ENCODE peak calls at places on chromosome 9, in five cellular contexts. M is stomach, N is HCT116, X is sigmoid colon, S is HepG2. J is an unnamed sample.

GRCh38 chr9:81028504-81028903 is 660.8 kb downstream of the TLE1 start:
- DNase-seq in N (peak; percentile 42), M (no peak), X (no peak), S (peak; percentile 18), J (no peak)

GRCh38 chr9:99595796-99596195 is 225.9 kb upstream of the NR4A3 start:
- DNase-seq in N (no peak), M (no peak), S (no peak), X (no peak), J (peak; percentile 76)

GRCh38 chr9:136225748-136226679 is 19.6 kb downstream of the QSOX2 start:
- DNase-seq in X (no peak), N (peak; percentile 46), S (peak; percentile 44), M (peak; percentile 74), J (peak; percentile 78)

GRCh38 chr9:108727580-108728056 is 128.2 kb downstream of the ACTL7B start:
- DNase-seq in N (no peak), S (peak; percentile 57), M (no peak), X (peak; percentile 73), J (peak; percentile 32)

GRCh38 chr9:92564982-92565381 is 29.2 kb upstream of the ECM2 start:
- DNase-seq in M (no peak), X (no peak), S (no peak), N (no peak), J (no peak)

GRCh38 chr9:112487799-112488345 is 1.2 kb downstream of the KIAA1958 start:
- DNase-seq in S (no peak), N (no peak), M (no peak), X (no peak), J (no peak)

GRCh38 chr9:34463098-34463900 is 4.7 kb downstream of the DNAI1 start:
- DNase-seq in S (no peak), X (no peak), M (no peak), N (peak; percentile 37), J (no peak)

GRCh38 chr9:137515338-137515724 is 34.9 kb downstream of the PNPLA7 start:
- DNase-seq in M (no peak), N (no peak), S (no peak), X (no peak), J (no peak)

GRCh38 chr9:79390077-79390673 is 181.6 kb upstream of the TLE4 start:
- DNase-seq in X (no peak), S (no peak), M (no peak), N (no peak), J (no peak)

GRCh38 chr9:15373201-15373530 is 49.5 kb upstream of the SNAPC3 start:
- DNase-seq in S (no peak), N (no peak), M (no peak), X (no peak), J (no peak)

GRCh38 chr9:37187269-37187668 is 66.9 kb downstream of the ZCCHC7 start:
- DNase-seq in S (no peak), M (no peak), X (no peak), N (no peak), J (no peak)

GRCh38 chr9:81118416-81118815 is 570.9 kb downstream of the TLE1 start:
- DNase-seq in N (no peak), M (no peak), S (no peak), X (no peak), J (peak; percentile 65)

GRCh38 chr9:214488-215448 is at the start of gene DOCK8:
- DNase-seq in N (peak; percentile 35), S (peak; percentile 31), M (peak; percentile 83), X (peak; percentile 76), J (peak; percentile 60)

GRCh38 chr9:136107155-136107952 is 11.3 kb downstream of the TMEM250 start:
- DNase-seq in N (no peak), X (no peak), M (peak; percentile 76), S (no peak), J (no peak)

GRCh38 chr9:676780-677458 is 164.6 kb upstream of the DMRT1 start:
- DNase-seq in M (no peak), X (no peak), N (no peak), S (peak; percentile 86), J (no peak)

GRCh38 chr9:90555351-90556057 is 87.1 kb downstream of the DIRAS2 start:
- DNase-seq in N (no peak), X (no peak), S (peak; percentile 9), M (no peak), J (no peak)

GRCh38 chr9:121362813-121363585 is 7.1 kb downstream of the STOM start:
- DNase-seq in S (no peak), M (no peak), N (no peak), X (no peak), J (peak; percentile 21)
- TF ChIP-seq POLR2AphosphoS5 in S (no peak), M (peak; percentile 48), N (no peak), X (peak; percentile 63), J (no peak)

DNA sequence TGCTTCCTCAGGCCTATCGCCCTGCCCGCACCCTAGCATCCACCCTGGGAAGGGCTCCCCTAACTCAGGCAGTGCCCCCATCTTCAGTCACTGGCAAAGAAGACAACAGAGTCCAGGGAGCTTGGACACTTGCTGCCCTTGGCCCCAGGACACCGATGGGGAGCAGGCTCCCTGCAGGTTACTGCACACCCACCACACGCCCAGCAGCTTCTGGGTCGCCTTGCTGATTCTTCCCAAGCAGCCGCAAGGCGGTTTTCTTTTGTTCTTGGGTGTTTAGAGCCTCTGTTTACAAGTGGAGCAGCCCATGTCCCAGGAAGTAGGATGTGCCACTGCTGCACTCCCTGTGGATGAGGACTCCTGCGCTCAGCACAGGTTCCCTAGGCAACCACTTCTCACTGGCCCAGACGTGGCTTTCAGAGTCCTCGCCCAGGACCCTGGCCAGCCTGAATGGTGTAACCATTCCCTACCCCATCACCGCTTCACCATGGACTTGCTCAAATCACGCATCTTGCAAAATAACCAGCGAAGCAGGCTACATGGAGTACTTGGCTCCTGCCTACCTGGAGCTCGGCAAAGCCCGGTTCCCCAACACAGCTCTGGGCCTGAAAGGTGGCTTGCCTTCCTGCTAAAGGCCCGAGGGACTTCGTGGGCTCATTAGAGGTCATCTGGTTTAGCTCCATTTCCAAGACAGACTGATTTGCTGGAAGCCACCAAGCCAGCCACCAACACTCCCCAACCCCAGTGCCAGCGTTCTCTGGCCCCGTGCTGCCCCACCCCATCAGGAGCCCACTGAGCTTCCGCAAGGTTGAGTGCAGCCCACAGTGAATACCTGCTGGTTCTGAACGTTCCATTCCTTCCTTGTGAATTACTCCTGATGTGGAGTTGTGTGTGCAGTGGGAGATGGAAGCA is 60.0 kb downstream of the PSMB7 start:
- DNase-seq in X (no peak), S (no peak), N (no peak), M (no peak), J (no peak)
- TF ChIP-seq POLR2AphosphoS5 in X (no peak), S (no peak), N (no peak), M (no peak), J (peak; percentile 27)

GRCh38 chr9:129482521-129483466 is 138.1 kb downstream of the C9orf50 start:
- DNase-seq in S (no peak), M (peak; percentile 92), X (peak; percentile 96), N (no peak), J (no peak)

GRCh38 chr9:129481424-129481823 is 139.5 kb downstream of the C9orf50 start:
- DNase-seq in M (no peak), N (no peak), X (no peak), S (no peak), J (no peak)

GRCh38 chr9:129483467-129484324 is 137.2 kb downstream of the C9orf50 start:
- DNase-seq in N (peak; percentile 72), X (peak; percentile 98), S (no peak), M (peak; percentile 85), J (no peak)

GRCh38 chr9:129480705-129481104 is 140.2 kb downstream of the C9orf50 start:
- DNase-seq in M (no peak), S (no peak), X (no peak), N (no peak), J (no peak)

DNA sequence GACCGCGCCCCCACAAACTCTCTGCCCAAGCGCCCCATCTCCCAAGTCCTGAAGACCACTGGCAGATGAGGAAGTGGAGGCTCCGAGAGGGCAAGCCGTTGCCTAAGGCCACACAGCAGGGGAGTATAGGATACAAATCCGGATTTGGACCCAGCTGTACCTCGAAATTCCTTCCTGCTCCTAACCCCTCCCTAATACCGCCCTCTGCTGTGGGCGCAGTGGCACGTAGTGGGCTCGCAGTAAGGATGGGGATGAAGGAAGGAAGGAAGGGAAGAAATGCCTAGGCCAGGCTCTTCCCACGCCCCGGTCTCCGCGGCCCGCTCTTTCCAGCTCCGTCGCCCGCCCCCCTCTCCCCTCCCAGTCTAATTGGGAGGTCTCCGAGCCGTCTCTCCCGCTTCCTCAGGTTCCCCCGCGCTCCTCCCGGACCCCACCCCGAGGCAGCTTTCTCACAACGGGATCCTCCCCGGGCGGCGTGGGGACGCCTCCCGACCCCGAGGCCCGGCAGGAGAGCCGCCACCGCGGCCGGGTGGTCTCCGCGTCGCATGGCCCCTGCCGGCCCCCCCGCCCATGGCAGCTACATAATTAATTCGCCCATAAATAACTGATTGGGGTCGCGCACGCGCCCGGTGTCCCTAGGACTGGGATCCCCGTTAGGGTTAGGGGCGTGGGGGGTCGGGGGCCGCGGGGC is 138.9 kb downstream of the C9orf50 start:
- DNase-seq in N (no peak), M (no peak), S (no peak), X (no peak), J (no peak)
- TF ChIP-seq POLR2AphosphoS5 in N (peak; percentile 67), M (peak; percentile 40), S (no peak), X (peak; percentile 34), J (no peak)

DNA sequence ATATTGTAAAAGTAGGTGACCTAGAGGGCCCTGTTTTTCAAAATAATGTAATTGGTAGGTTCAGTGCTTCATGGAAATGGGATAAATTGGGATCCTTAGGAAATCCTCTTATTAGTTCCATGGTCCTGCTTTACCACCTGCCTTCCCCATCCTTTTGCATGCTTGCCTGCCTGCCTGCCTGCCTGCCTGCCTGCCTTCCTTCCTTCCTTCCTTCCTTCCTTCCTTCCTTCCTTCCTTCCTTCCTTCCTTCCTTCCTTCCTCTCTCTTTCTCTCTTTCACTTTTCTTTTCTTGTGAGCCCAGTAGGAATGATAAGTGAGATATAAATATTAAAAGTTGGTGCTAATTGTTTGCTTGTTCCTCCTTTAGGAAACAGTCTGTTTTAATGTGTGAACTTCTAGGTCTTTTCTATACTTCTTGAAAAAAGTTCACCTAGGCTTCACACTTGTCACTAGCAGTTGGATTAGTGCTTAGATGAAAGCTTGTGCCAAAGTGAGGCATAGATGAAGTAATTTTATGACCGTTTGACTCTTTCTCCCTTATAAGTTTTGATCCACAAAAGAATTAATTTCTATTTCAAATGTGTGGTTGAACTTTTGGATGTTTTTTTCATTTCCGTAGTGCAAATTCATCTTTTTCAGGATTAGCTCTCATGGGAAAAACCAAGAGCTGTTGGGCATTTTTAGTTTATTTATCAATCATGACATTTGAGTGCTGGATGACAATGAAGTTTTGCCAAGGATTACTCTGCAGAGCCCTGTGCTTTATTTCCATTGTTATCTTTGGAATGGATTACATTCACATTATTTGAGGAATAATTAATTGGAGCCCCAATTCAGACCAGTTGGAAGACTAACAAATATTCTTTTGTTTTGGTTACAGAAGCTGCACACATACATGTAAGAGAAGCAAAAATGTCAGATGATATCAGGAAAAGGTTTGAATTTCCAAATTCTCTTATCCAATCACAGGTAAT is 30.7 kb downstream of the FOCAD start:
- DNase-seq in X (no peak), N (no peak), S (no peak), M (no peak), J (no peak)
- TF ChIP-seq POLR2AphosphoS5 in X (no peak), N (no peak), S (no peak), M (no peak), J (no peak)

DNA sequence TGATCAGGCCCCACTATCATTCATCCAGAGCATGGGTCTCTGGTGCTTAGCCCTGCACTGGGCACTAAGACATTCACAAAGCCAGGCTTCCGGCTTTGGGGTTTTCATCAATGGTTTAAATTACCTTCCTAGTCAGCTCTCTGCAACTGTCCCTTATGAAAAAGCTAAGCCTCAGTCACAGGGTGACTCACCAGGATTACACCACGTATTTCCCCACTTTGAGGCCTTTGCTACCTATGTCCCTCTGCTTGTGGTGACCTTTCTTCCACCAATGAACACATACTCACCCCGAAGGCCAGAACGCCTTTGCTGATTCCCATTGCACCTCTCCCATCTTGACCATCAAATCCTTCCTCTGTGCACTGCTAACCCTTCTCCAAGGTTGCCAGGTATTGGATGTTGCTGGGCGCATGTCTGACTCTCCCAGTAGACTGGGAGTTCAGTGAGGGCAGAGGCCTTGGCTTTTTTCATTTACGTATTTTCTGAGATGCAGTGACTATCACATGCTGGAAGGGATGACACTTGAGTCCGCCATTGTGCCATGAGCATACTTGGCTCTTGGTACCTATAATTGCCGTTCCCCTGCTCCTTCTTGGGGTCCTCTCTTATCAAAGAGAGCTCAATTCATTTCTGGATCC is 58.7 kb upstream of the TNFSF8 start:
- DNase-seq in N (no peak), M (no peak), X (no peak), S (no peak), J (peak; percentile 62)
- TF ChIP-seq POLR2AphosphoS5 in N (no peak), M (no peak), X (no peak), S (no peak), J (no peak)

J was measured in HL-60.